ENCODE peak calls at places on chromosome 6, in four cellular contexts. V is psoas muscle, D is fibroblast of lung, G is sigmoid colon. S is an unnamed sample.
A peak's percentile ranks its signal among the peaks of the same experiment; 100 is the strongest.

GRCh38 chr6:93059911-93060310 is 359.4 kb downstream of the EPHA7 start:
- DNase-seq in V (no peak), D (no peak), G (no peak), S (no peak)

GRCh38 chr6:147699637-147700036 is 191.1 kb downstream of the SAMD5 start:
- DNase-seq in V (no peak), D (peak; percentile 81), G (no peak), S (no peak)

GRCh38 chr6:25279748-25280616 is 808 bp downstream of the CARMIL1 start:
- DNase-seq in V (no peak), D (no peak), G (peak; percentile 68), S (peak; percentile 57)

GRCh38 chr6:110075406-110075805 is 97.3 kb downstream of the GPR6 start:
- DNase-seq in V (no peak), D (peak; percentile 54), G (no peak), S (no peak)

GRCh38 chr6:119243037-119243436 is 106.5 kb downstream of the MAN1A1 start:
- DNase-seq in V (no peak), D (no peak), G (no peak), S (no peak)

GRCh38 chr6:118784641-118785164 is 109.2 kb upstream of the ASF1A start:
- DNase-seq in V (no peak), D (no peak), G (no peak), S (no peak)

GRCh38 chr6:12538881-12539357 is 177.6 kb upstream of the PHACTR1 start:
- DNase-seq in V (no peak), D (peak; percentile 69), G (no peak), S (no peak)

GRCh38 chr6:137389150-137389664 is 105.0 kb downstream of the OLIG3 start:
- DNase-seq in V (no peak), D (no peak), G (no peak), S (no peak)

GRCh38 chr6:91081452-91082067 is 494.7 kb upstream of the MAP3K7 start:
- DNase-seq in V (no peak), D (peak; percentile 55), G (no peak), S (no peak)

GRCh38 chr6:165605901-165606739 is 56.9 kb downstream of the PDE10A start:
- DNase-seq in V (no peak), D (no peak), G (no peak), S (no peak)

GRCh38 chr6:41428995-41429417 is 93.6 kb downstream of the NCR2 start:
- DNase-seq in V (peak; percentile 69), D (peak; percentile 77), G (peak; percentile 83), S (no peak)

GRCh38 chr6:90947184-90948064 is 360.6 kb upstream of the MAP3K7 start:
- DNase-seq in V (no peak), D (no peak), G (no peak), S (no peak)

GRCh38 chr6:21608610-21609009 is 15.1 kb downstream of the SOX4 start:
- DNase-seq in V (no peak), D (no peak), G (no peak), S (no peak)

GRCh38 chr6:43120938-43121913 is 45.1 kb downstream of the PTK7 start:
- DNase-seq in V (peak; percentile 86), D (peak; percentile 98), G (peak; percentile 87), S (peak; percentile 91)

GRCh38 chr6:11586574-11586973 is 49.0 kb downstream of the TMEM170B start:
- DNase-seq in V (no peak), D (peak; percentile 95), G (no peak), S (no peak)

GRCh38 chr6:13787146-13787545 is 27.2 kb downstream of the MCUR1 start:
- DNase-seq in V (no peak), D (peak; percentile 82), G (no peak), S (no peak)

GRCh38 chr6:19771753-19772336 is 65.3 kb upstream of the ID4 start:
- DNase-seq in V (no peak), D (peak; percentile 57), G (no peak), S (no peak)

GRCh38 chr6:8084586-8084985 is 17.8 kb downstream of the EEF1E1 start:
- DNase-seq in V (no peak), D (peak; percentile 23), G (no peak), S (no peak)

GRCh38 chr6:43494766-43495165 is 15.4 kb downstream of the LRRC73 start:
- DNase-seq in V (no peak), D (no peak), G (no peak), S (no peak)

GRCh38 chr6:131581523-131581922 is 8.5 kb downstream of the ARG1 start:
- DNase-seq in V (no peak), D (no peak), G (no peak), S (no peak)

GRCh38 chr6:131586544-131586943 is 13.5 kb downstream of the ARG1 start:
- DNase-seq in V (no peak), D (no peak), G (no peak), S (no peak)
- H3K36me3 ChIP-seq in V (peaks cover 12% of the 10 kb centered on the region), D (peaks cover 10% of the 10 kb centered on the region), G (peaks cover 97% of the 10 kb centered on the region), S (peaks cover 85% of the 10 kb centered on the region)

DNA sequence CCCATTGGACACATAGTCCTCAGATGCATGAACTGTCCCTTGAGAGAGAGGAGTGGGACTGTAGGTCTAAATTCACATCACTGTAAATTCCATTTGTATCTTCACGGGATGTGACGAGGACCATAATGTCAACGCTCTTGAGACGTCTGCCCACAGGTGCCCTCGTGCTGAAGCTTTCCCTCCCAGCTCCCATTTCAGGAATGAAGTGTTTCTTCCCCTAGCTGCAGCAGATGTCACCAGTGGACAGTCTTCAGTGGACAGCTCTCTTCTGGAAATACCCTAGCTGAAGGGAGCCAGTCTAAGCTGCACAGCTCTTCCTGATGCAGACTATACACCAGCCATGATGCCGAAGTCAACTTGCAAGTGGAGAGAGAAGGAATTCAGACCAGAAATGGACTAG is 217.4 kb upstream of the ECI2 start:
- DNase-seq in V (no peak), D (no peak), G (no peak), S (no peak)
- H3K27ac ChIP-seq in V (peak overlapping the region; percentile 91), D (peak overlapping the region; percentile 72), G (peak overlapping the region; percentile 88), S (peak overlapping the region; percentile 62)

GRCh38 chr6:44538131-44538835 is 150.8 kb downstream of the CDC5L start:
- DNase-seq in V (no peak), D (no peak), G (no peak), S (no peak)
- H3K27me3 ChIP-seq in V (no peaks in the 10 kb centered on the region), D (peaks cover 3% of the 10 kb centered on the region), G (no peaks in the 10 kb centered on the region), S (no peaks in the 10 kb centered on the region)

GRCh38 chr6:34774967-34775366 is 16.9 kb upstream of the BLTP3A start:
- DNase-seq in V (no peak), D (no peak), G (no peak), S (no peak)

GRCh38 chr6:34773906-34774305 is 16.6 kb downstream of the SNRPC start:
- DNase-seq in V (no peak), D (no peak), G (no peak), S (no peak)

GRCh38 chr6:34771727-34772126 is 14.4 kb downstream of the SNRPC start:
- DNase-seq in V (no peak), D (peak; percentile 88), G (no peak), S (no peak)

GRCh38 chr6:34768148-34768547 is 10.8 kb downstream of the SNRPC start:
- DNase-seq in V (no peak), D (no peak), G (no peak), S (no peak)

DNA sequence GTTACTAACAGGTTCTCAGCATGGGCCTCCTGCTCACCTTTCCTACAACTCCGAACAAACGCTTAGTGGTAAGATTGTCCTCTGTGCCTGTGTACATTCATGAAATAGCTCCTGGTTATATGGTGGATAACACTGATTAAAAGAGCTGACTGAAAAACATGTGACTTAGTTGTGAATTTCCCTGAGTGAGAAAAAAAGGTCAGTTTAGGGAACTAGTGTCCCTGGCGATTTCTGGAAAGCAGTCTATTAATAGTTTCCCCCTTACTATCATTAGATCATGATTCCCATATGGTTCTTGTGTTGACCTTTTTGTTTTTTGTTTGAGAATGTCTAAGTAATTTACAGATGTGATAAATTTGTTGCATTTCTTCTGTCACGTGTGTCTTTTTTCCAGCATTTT is 15.6 kb downstream of the SNRPC start:
- DNase-seq in V (no peak), D (no peak), G (no peak), S (no peak)
- H3K36me3 ChIP-seq in V (peaks cover 11% of the 10 kb centered on the region), D (peaks cover 5% of the 10 kb centered on the region), G (peaks cover 74% of the 10 kb centered on the region), S (peaks cover 67% of the 10 kb centered on the region)

DNA sequence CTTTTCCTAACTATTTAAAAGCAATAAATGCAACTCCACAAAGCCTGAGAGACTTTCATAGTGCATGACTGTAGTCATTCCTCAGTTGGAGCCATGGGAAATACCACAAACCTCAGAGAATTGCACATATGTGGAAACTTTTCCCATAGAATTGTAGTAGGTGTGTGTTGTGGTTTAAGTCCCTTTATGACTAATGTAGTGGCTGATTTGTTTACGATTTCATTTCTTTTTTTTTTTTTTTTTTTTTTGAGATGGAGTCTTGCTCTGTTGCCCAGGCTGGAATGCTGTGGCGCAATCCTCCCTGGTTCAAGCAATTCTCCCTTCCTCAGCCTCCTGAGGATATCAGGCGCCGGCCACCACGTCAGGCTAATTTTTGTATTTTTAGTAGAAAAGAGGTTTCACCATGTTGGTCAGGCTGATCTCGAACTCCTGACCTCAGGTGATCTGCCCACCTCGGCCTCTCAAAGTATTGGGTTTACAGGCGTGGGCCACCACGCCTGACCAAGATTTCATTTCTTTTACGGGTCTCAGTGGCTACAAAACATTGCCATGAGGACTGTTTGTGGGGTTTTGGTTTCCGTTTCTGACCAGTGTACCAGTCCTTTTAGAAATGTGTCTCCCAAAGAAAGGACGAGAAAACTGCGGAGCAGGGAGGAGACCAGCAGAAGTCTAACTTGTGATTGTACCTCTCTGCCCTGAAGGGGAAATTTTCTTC is 212.1 kb upstream of the MARCKS start:
- DNase-seq in V (no peak), D (peak; percentile 99), G (no peak), S (no peak)
- H3K27ac ChIP-seq in V (peak overlapping the region; percentile 37), D (peak overlapping the region; percentile 9), G (no peak overlapping the region), S (peak overlapping the region; percentile 93)

DNA sequence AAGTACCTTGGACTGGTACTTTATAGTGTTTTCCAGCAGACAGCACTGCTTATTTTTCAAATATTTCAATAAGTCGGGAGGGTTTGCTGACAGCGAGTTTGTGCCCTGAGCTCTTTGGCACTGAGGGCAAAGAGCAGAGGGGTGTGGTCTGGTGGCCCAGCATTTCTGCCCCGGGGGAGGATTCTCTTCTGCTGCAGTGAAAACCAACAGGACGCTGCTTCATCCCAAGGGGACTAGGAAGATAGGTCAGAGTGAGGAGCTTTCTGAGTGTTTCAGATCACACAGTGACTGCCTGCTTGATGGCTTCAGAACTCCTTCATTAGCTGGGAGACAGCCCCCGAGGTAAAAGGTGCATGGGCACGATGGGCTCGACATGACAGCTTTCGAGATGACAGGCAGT is 8.6 kb downstream of the ULBP2 start:
- DNase-seq in V (no peak), D (no peak), G (no peak), S (no peak)
- H3K27me3 ChIP-seq in V (peaks cover 52% of the 10 kb centered on the region), D (peaks cover 33% of the 10 kb centered on the region), G (peaks cover 40% of the 10 kb centered on the region), S (peaks cover 10% of the 10 kb centered on the region)

GRCh38 chr6:31660224-31660997 is at the start of gene C6orf47:
- DNase-seq in V (peak; percentile 91), D (peak; percentile 78), G (peak; percentile 95), S (peak; percentile 86)

GRCh38 chr6:31659649-31660223 is 842 bp downstream of the C6orf47 start:
- DNase-seq in V (no peak), D (peak; percentile 38), G (no peak), S (no peak)

GRCh38 chr6:31658983-31659648 is 1.5 kb downstream of the C6orf47 start:
- DNase-seq in V (no peak), D (no peak), G (no peak), S (no peak)

GRCh38 chr6:31657406-31658157 is 1.9 kb downstream of the APOM start:
- DNase-seq in V (no peak), D (no peak), G (no peak), S (no peak)

DNA sequence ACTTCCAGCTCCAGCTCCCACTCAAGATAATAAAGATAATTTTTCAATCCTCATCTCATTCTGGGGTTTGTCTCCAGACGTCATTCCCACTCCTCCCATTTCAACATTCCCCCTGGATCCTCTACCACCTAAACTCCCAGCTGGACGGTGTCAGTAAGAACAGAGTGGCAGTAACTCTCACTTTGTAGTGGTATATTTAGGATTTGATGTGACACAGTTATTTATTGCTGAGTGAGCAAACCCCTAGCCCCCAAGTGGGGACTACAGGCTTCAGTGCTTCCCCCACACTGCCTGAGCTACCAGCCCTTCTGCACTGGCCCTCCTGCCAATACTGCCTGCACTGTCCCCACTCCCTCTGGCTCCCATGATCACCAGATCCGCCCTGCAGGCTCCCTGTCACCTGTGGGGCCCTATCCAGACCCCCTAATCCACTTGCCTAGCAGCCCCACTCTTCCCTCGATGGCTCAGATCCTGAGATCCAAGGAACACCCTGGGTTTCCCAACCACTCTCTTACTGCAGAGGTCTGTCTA is 2.4 kb downstream of the C6orf47 start:
- DNase-seq in V (no peak), D (no peak), G (no peak), S (no peak)
- H3K36me3 ChIP-seq in V (peaks cover 3% of the 10 kb centered on the region), D (peaks cover 5% of the 10 kb centered on the region), G (peaks cover 30% of the 10 kb centered on the region), S (peaks cover 4% of the 10 kb centered on the region)

S was measured in RWPE2.